ENCODE peak calls at places on chromosomes 16 and 17, in four cellular contexts. One of them, this sample, is unnamed.

GRCh38 chr17:77345260-77345910 is 204.6 kb downstream of the SEC14L1 start:
- DNase-seq in Peyer's patch: peak
- DNase-seq in activated T-helper 9 cell treated with anti-CD3 and anti-CD28 coated beads, Interleukin-2, amount 50 U/mL, for 16 hours: no peak
- DNase-seq in CD4-positive, alpha-beta T cell: no peak
- DNase-seq in this sample: no peak

GRCh38 chr17:43908111-43908721 is 880 bp upstream of the MPP2 start:
- DNase-seq in Peyer's patch: peak
- DNase-seq in activated T-helper 9 cell treated with anti-CD3 and anti-CD28 coated beads, Interleukin-2, amount 50 U/mL, for 16 hours: peak
- DNase-seq in CD4-positive, alpha-beta T cell: peak
- DNase-seq in this sample: peak

GRCh38 chr16:47877166-47877565 is 278.6 kb downstream of the ABCC12 start:
- DNase-seq in Peyer's patch: no peak
- DNase-seq in activated T-helper 9 cell treated with anti-CD3 and anti-CD28 coated beads, Interleukin-2, amount 50 U/mL, for 16 hours: no peak
- DNase-seq in CD4-positive, alpha-beta T cell: no peak
- DNase-seq in this sample: peak

GRCh38 chr17:183021-183420 is 1.6 kb upstream of the DOC2B start:
- DNase-seq in Peyer's patch: no peak
- DNase-seq in activated T-helper 9 cell treated with anti-CD3 and anti-CD28 coated beads, Interleukin-2, amount 50 U/mL, for 16 hours: no peak
- DNase-seq in CD4-positive, alpha-beta T cell: no peak
- DNase-seq in this sample: no peak

GRCh38 chr17:77140878-77141767 is at the start of gene SEC14L1:
- DNase-seq in Peyer's patch: peak
- DNase-seq in activated T-helper 9 cell treated with anti-CD3 and anti-CD28 coated beads, Interleukin-2, amount 50 U/mL, for 16 hours: no peak
- DNase-seq in CD4-positive, alpha-beta T cell: peak
- DNase-seq in this sample: peak

GRCh38 chr17:29562615-29563014 is 4.2 kb downstream of the ABHD15 start:
- DNase-seq in Peyer's patch: no peak
- DNase-seq in activated T-helper 9 cell treated with anti-CD3 and anti-CD28 coated beads, Interleukin-2, amount 50 U/mL, for 16 hours: no peak
- DNase-seq in CD4-positive, alpha-beta T cell: no peak
- DNase-seq in this sample: no peak

GRCh38 chr16:20901068-20901440 is 483 bp downstream of the LYRM1 start:
- DNase-seq in Peyer's patch: no peak
- DNase-seq in activated T-helper 9 cell treated with anti-CD3 and anti-CD28 coated beads, Interleukin-2, amount 50 U/mL, for 16 hours: no peak
- DNase-seq in CD4-positive, alpha-beta T cell: no peak
- DNase-seq in this sample: peak

GRCh38 chr16:242281-242680 is 7.7 kb downstream of the FAM234A start:
- DNase-seq in Peyer's patch: no peak
- DNase-seq in activated T-helper 9 cell treated with anti-CD3 and anti-CD28 coated beads, Interleukin-2, amount 50 U/mL, for 16 hours: no peak
- DNase-seq in CD4-positive, alpha-beta T cell: no peak
- DNase-seq in this sample: no peak

GRCh38 chr17:80905586-80906230 is 85.9 kb upstream of the CHMP6 start:
- DNase-seq in Peyer's patch: no peak
- DNase-seq in activated T-helper 9 cell treated with anti-CD3 and anti-CD28 coated beads, Interleukin-2, amount 50 U/mL, for 16 hours: no peak
- DNase-seq in CD4-positive, alpha-beta T cell: no peak
- DNase-seq in this sample: no peak

GRCh38 chr17:35947156-35947585 is 3.7 kb upstream of the LYZL6 start:
- DNase-seq in Peyer's patch: peak
- DNase-seq in activated T-helper 9 cell treated with anti-CD3 and anti-CD28 coated beads, Interleukin-2, amount 50 U/mL, for 16 hours: peak
- DNase-seq in CD4-positive, alpha-beta T cell: peak
- DNase-seq in this sample: peak

GRCh38 chr17:81049973-81050551 is 15.1 kb downstream of the BAIAP2 start:
- DNase-seq in Peyer's patch: peak
- DNase-seq in activated T-helper 9 cell treated with anti-CD3 and anti-CD28 coated beads, Interleukin-2, amount 50 U/mL, for 16 hours: no peak
- DNase-seq in CD4-positive, alpha-beta T cell: no peak
- DNase-seq in this sample: peak

GRCh38 chr16:51137097-51137496 is 14.0 kb downstream of the SALL1 start:
- DNase-seq in Peyer's patch: no peak
- DNase-seq in activated T-helper 9 cell treated with anti-CD3 and anti-CD28 coated beads, Interleukin-2, amount 50 U/mL, for 16 hours: no peak
- DNase-seq in CD4-positive, alpha-beta T cell: no peak
- DNase-seq in this sample: no peak

GRCh38 chr16:48430890-48431289 is 45.7 kb upstream of the SIAH1 start:
- DNase-seq in Peyer's patch: no peak
- DNase-seq in activated T-helper 9 cell treated with anti-CD3 and anti-CD28 coated beads, Interleukin-2, amount 50 U/mL, for 16 hours: no peak
- DNase-seq in CD4-positive, alpha-beta T cell: no peak
- DNase-seq in this sample: no peak

GRCh38 chr17:82120148-82120547 is 22.1 kb upstream of the FASN start:
- DNase-seq in Peyer's patch: no peak
- DNase-seq in activated T-helper 9 cell treated with anti-CD3 and anti-CD28 coated beads, Interleukin-2, amount 50 U/mL, for 16 hours: no peak
- DNase-seq in CD4-positive, alpha-beta T cell: peak
- DNase-seq in this sample: no peak

GRCh38 chr16:85389679-85390470 is 223.2 kb upstream of the GSE1 start:
- DNase-seq in Peyer's patch: no peak
- DNase-seq in activated T-helper 9 cell treated with anti-CD3 and anti-CD28 coated beads, Interleukin-2, amount 50 U/mL, for 16 hours: no peak
- DNase-seq in CD4-positive, alpha-beta T cell: no peak
- DNase-seq in this sample: no peak

GRCh38 chr17:4199818-4200402 is 56.9 kb downstream of the CYB5D2 start:
- DNase-seq in Peyer's patch: no peak
- DNase-seq in activated T-helper 9 cell treated with anti-CD3 and anti-CD28 coated beads, Interleukin-2, amount 50 U/mL, for 16 hours: no peak
- DNase-seq in CD4-positive, alpha-beta T cell: peak
- DNase-seq in this sample: peak

GRCh38 chr16:84599528-84600202 is 18.2 kb downstream of the COTL1 start:
- DNase-seq in Peyer's patch: peak
- DNase-seq in activated T-helper 9 cell treated with anti-CD3 and anti-CD28 coated beads, Interleukin-2, amount 50 U/mL, for 16 hours: peak
- DNase-seq in CD4-positive, alpha-beta T cell: peak
- DNase-seq in this sample: peak

GRCh38 chr16:7182510-7183109 is 150.0 kb upstream of the RBFOX1 start:
- DNase-seq in Peyer's patch: no peak
- DNase-seq in activated T-helper 9 cell treated with anti-CD3 and anti-CD28 coated beads, Interleukin-2, amount 50 U/mL, for 16 hours: no peak
- DNase-seq in CD4-positive, alpha-beta T cell: no peak
- DNase-seq in this sample: no peak

GRCh38 chr17:29674270-29674669 is 51.6 kb upstream of the CORO6 start:
- DNase-seq in Peyer's patch: no peak
- DNase-seq in activated T-helper 9 cell treated with anti-CD3 and anti-CD28 coated beads, Interleukin-2, amount 50 U/mL, for 16 hours: no peak
- DNase-seq in CD4-positive, alpha-beta T cell: no peak
- DNase-seq in this sample: no peak

GRCh38 chr17:37417852-37418251 is 11.2 kb downstream of the TADA2A start:
- DNase-seq in Peyer's patch: no peak
- DNase-seq in activated T-helper 9 cell treated with anti-CD3 and anti-CD28 coated beads, Interleukin-2, amount 50 U/mL, for 16 hours: no peak
- DNase-seq in CD4-positive, alpha-beta T cell: no peak
- DNase-seq in this sample: peak

GRCh38 chr17:5793899-5794298 is 209.6 kb upstream of the NLRP1 start:
- DNase-seq in Peyer's patch: no peak
- DNase-seq in activated T-helper 9 cell treated with anti-CD3 and anti-CD28 coated beads, Interleukin-2, amount 50 U/mL, for 16 hours: no peak
- DNase-seq in CD4-positive, alpha-beta T cell: no peak
- DNase-seq in this sample: peak

GRCh38 chr16:57284206-57284951 is at the start of gene PLLP:
- DNase-seq in Peyer's patch: no peak
- DNase-seq in activated T-helper 9 cell treated with anti-CD3 and anti-CD28 coated beads, Interleukin-2, amount 50 U/mL, for 16 hours: peak
- DNase-seq in CD4-positive, alpha-beta T cell: peak
- DNase-seq in this sample: peak

GRCh38 chr17:76232342-76232741 is 8.0 kb downstream of the RNF157 start:
- DNase-seq in Peyer's patch: no peak
- DNase-seq in activated T-helper 9 cell treated with anti-CD3 and anti-CD28 coated beads, Interleukin-2, amount 50 U/mL, for 16 hours: no peak
- DNase-seq in CD4-positive, alpha-beta T cell: no peak
- DNase-seq in this sample: peak

GRCh38 chr17:67488161-67488560 is 111.1 kb downstream of the PITPNC1 start:
- DNase-seq in Peyer's patch: no peak
- DNase-seq in activated T-helper 9 cell treated with anti-CD3 and anti-CD28 coated beads, Interleukin-2, amount 50 U/mL, for 16 hours: no peak
- DNase-seq in CD4-positive, alpha-beta T cell: no peak
- DNase-seq in this sample: no peak

GRCh38 chr17:63932008-63932561 is at the start of gene CD79B:
- DNase-seq in Peyer's patch: peak
- DNase-seq in activated T-helper 9 cell treated with anti-CD3 and anti-CD28 coated beads, Interleukin-2, amount 50 U/mL, for 16 hours: no peak
- DNase-seq in CD4-positive, alpha-beta T cell: peak
- DNase-seq in this sample: no peak

GRCh38 chr17:80198144-80198661 is 21.9 kb downstream of the SGSH start:
- DNase-seq in Peyer's patch: no peak
- DNase-seq in activated T-helper 9 cell treated with anti-CD3 and anti-CD28 coated beads, Interleukin-2, amount 50 U/mL, for 16 hours: no peak
- DNase-seq in CD4-positive, alpha-beta T cell: no peak
- DNase-seq in this sample: no peak

GRCh38 chr17:12600349-12600748 is 65.3 kb upstream of the MYOCD start:
- DNase-seq in Peyer's patch: no peak
- DNase-seq in activated T-helper 9 cell treated with anti-CD3 and anti-CD28 coated beads, Interleukin-2, amount 50 U/mL, for 16 hours: no peak
- DNase-seq in CD4-positive, alpha-beta T cell: no peak
- DNase-seq in this sample: no peak

GRCh38 chr17:74369221-74369620 is 1.9 kb downstream of the GPR142 start:
- DNase-seq in Peyer's patch: peak
- DNase-seq in activated T-helper 9 cell treated with anti-CD3 and anti-CD28 coated beads, Interleukin-2, amount 50 U/mL, for 16 hours: peak
- DNase-seq in CD4-positive, alpha-beta T cell: peak
- DNase-seq in this sample: no peak

GRCh38 chr16:64950731-64951130 is 171.1 kb downstream of the CDH11 start:
- DNase-seq in Peyer's patch: no peak
- DNase-seq in activated T-helper 9 cell treated with anti-CD3 and anti-CD28 coated beads, Interleukin-2, amount 50 U/mL, for 16 hours: no peak
- DNase-seq in CD4-positive, alpha-beta T cell: no peak
- DNase-seq in this sample: no peak

GRCh38 chr17:9512323-9513168 is 63.1 kb downstream of the STX8 start:
- DNase-seq in Peyer's patch: no peak
- DNase-seq in activated T-helper 9 cell treated with anti-CD3 and anti-CD28 coated beads, Interleukin-2, amount 50 U/mL, for 16 hours: no peak
- DNase-seq in CD4-positive, alpha-beta T cell: no peak
- DNase-seq in this sample: peak

GRCh38 chr17:37110012-37110701 is 161.4 kb downstream of the AATF start:
- DNase-seq in Peyer's patch: no peak
- DNase-seq in activated T-helper 9 cell treated with anti-CD3 and anti-CD28 coated beads, Interleukin-2, amount 50 U/mL, for 16 hours: no peak
- DNase-seq in CD4-positive, alpha-beta T cell: no peak
- DNase-seq in this sample: no peak

GRCh38 chr16:15434425-15435215 is at the start of gene BMERB1:
- DNase-seq in Peyer's patch: no peak
- DNase-seq in activated T-helper 9 cell treated with anti-CD3 and anti-CD28 coated beads, Interleukin-2, amount 50 U/mL, for 16 hours: peak
- DNase-seq in CD4-positive, alpha-beta T cell: peak
- DNase-seq in this sample: peak

GRCh38 chr16:88754912-88755744 is 29.9 kb downstream of the PIEZO1 start:
- DNase-seq in Peyer's patch: no peak
- DNase-seq in activated T-helper 9 cell treated with anti-CD3 and anti-CD28 coated beads, Interleukin-2, amount 50 U/mL, for 16 hours: no peak
- DNase-seq in CD4-positive, alpha-beta T cell: peak
- DNase-seq in this sample: peak

GRCh38 chr17:50908860-50909764 is 43.0 kb upstream of the TOB1 start:
- DNase-seq in Peyer's patch: no peak
- DNase-seq in activated T-helper 9 cell treated with anti-CD3 and anti-CD28 coated beads, Interleukin-2, amount 50 U/mL, for 16 hours: no peak
- DNase-seq in CD4-positive, alpha-beta T cell: peak
- DNase-seq in this sample: no peak

GRCh38 chr17:63675607-63676539 is 24.1 kb downstream of the LIMD2 start:
- DNase-seq in Peyer's patch: peak
- DNase-seq in activated T-helper 9 cell treated with anti-CD3 and anti-CD28 coated beads, Interleukin-2, amount 50 U/mL, for 16 hours: no peak
- DNase-seq in CD4-positive, alpha-beta T cell: no peak
- DNase-seq in this sample: peak

GRCh38 chr16:17461951-17462729 is 8.6 kb downstream of the XYLT1 start:
- DNase-seq in Peyer's patch: peak
- DNase-seq in activated T-helper 9 cell treated with anti-CD3 and anti-CD28 coated beads, Interleukin-2, amount 50 U/mL, for 16 hours: no peak
- DNase-seq in CD4-positive, alpha-beta T cell: no peak
- DNase-seq in this sample: no peak

This sample was measured in epithelial cell of esophagus.